ENCODE peak calls at places on chromosome 10, in four cellular contexts. A is epithelial cell of esophagus, R is adrenal gland, L is hepatocyte. N is an unnamed sample.

GRCh38 chr10:119246862-119247549 is 39.6 kb downstream of the GRK5 start:
- DNase-seq in A (peak; percentile 74), R (no peak), L (no peak), N (peak; percentile 38)

GRCh38 chr10:2351566-2351965 is 614.2 kb upstream of the ADARB2 start:
- DNase-seq in A (no peak), R (no peak), L (no peak), N (no peak)

GRCh38 chr10:72292223-72292691 is 18.5 kb downstream of the DDIT4 start:
- DNase-seq in A (peak; percentile 99), R (no peak), L (peak; percentile 64), N (no peak)

GRCh38 chr10:16360001-16360400 is 76.8 kb upstream of the PTER start:
- DNase-seq in A (peak; percentile 51), R (no peak), L (peak; percentile 8), N (no peak)

GRCh38 chr10:17237915-17238444 is 9.9 kb downstream of the VIM start:
- DNase-seq in A (no peak), R (no peak), L (no peak), N (no peak)

GRCh38 chr10:77251297-77252013 is 386.2 kb downstream of the KCNMA1 start:
- DNase-seq in A (peak; percentile 56), R (peak; percentile 27), L (peak; percentile 64), N (no peak)

GRCh38 chr10:122296363-122297120 is 25.4 kb downstream of the BTBD16 start:
- DNase-seq in A (no peak), R (no peak), L (no peak), N (no peak)

GRCh38 chr10:5511231-5511884 is 12.0 kb upstream of the CALML5 start:
- DNase-seq in A (no peak), R (no peak), L (no peak), N (no peak)

GRCh38 chr10:126956712-126957108 is 51.5 kb downstream of the DOCK1 start:
- DNase-seq in A (no peak), R (no peak), L (no peak), N (no peak)

GRCh38 chr10:44310762-44311562 is 73.9 kb downstream of the CXCL12 start:
- DNase-seq in A (no peak), R (peak; percentile 79), L (peak; percentile 93), N (peak; percentile 91)

GRCh38 chr10:88707429-88708110 is 1.5 kb downstream of the LIPK start:
- DNase-seq in A (peak; percentile 93), R (no peak), L (no peak), N (no peak)

GRCh38 chr10:127535802-127536515 is 13.2 kb upstream of the NPS start:
- DNase-seq in A (no peak), R (no peak), L (no peak), N (no peak)

GRCh38 chr10:31584098-31584631 is 265.1 kb downstream of the ZEB1 start:
- DNase-seq in A (no peak), R (no peak), L (no peak), N (no peak)

GRCh38 chr10:4982764-4983226 is 19.6 kb downstream of the AKR1C1 start:
- DNase-seq in A (peak; percentile 57), R (no peak), L (peak; percentile 32), N (no peak)

GRCh38 chr10:101778781-101779543 is 3.0 kb upstream of the FGF8 start:
- DNase-seq in A (peak; percentile 54), R (peak; percentile 25), L (peak; percentile 72), N (no peak)

GRCh38 chr10:32340596-32341180 is 6.3 kb downstream of the EPC1 start:
- DNase-seq in A (no peak), R (no peak), L (no peak), N (no peak)

GRCh38 chr10:88472540-88472939 is 110.6 kb downstream of the RNLS start:
- DNase-seq in A (no peak), R (no peak), L (no peak), N (no peak)

GRCh38 chr10:79488870-79489269 is 23.5 kb upstream of the EIF5AL1 start:
- DNase-seq in A (no peak), R (no peak), L (no peak), N (no peak)

GRCh38 chr10:116124777-116125176 is 148.2 kb downstream of the GFRA1 start:
- DNase-seq in A (no peak), R (no peak), L (no peak), N (no peak)

GRCh38 chr10:18298256-18298655 is 158.0 kb downstream of the CACNB2 start:
- DNase-seq in A (no peak), R (no peak), L (no peak), N (no peak)

GRCh38 chr10:3111626-3112220 is 44.4 kb downstream of the PFKP start:
- DNase-seq in A (no peak), R (peak; percentile 69), L (no peak), N (no peak)

GRCh38 chr10:28768227-28768626 is 90.9 kb downstream of the BAMBI start:
- DNase-seq in A (no peak), R (no peak), L (no peak), N (no peak)

GRCh38 chr10:3972460-3973366 is 187.7 kb upstream of the KLF6 start:
- DNase-seq in A (no peak), R (no peak), L (no peak), N (no peak)

GRCh38 chr10:89373916-89374711 is 3.7 kb upstream of the IFIT1B start:
- DNase-seq in A (peak; percentile 81), R (peak; percentile 97), L (peak; percentile 69), N (peak; percentile 89)

GRCh38 chr10:97361050-97361901 is 26.7 kb upstream of the FRAT2 start:
- DNase-seq in A (no peak), R (no peak), L (no peak), N (no peak)

GRCh38 chr10:106278385-106278784 is 886.1 kb downstream of the SORCS1 start:
- DNase-seq in A (no peak), R (no peak), L (peak; percentile 11), N (no peak)

GRCh38 chr10:34670101-34670500 is 145.0 kb downstream of the PARD3 start:
- DNase-seq in A (no peak), R (no peak), L (no peak), N (no peak)

GRCh38 chr10:94803307-94803706 is 40.8 kb downstream of the CYP2C19 start:
- DNase-seq in A (no peak), R (no peak), L (no peak), N (no peak)

GRCh38 chr10:103854687-103855423 is 521 bp downstream of the SH3PXD2A start:
- DNase-seq in A (no peak), R (no peak), L (peak; percentile 56), N (peak; percentile 72)

GRCh38 chr10:59903871-59904270 is 2.5 kb downstream of the CCDC6 start:
- DNase-seq in A (no peak), R (no peak), L (no peak), N (no peak)

GRCh38 chr10:84135836-84136235 is 3.5 kb upstream of the GHITM start:
- DNase-seq in A (peak; percentile 14), R (no peak), L (peak; percentile 54), N (no peak)

GRCh38 chr10:45514283-45515270 is 140.6 kb downstream of the ALOX5 start:
- DNase-seq in A (peak; percentile 92), R (no peak), L (no peak), N (no peak)

GRCh38 chr10:79104264-79104954 is 35.6 kb downstream of the ZMIZ1 start:
- DNase-seq in A (no peak), R (peak; percentile 92), L (no peak), N (peak; percentile 75)

GRCh38 chr10:8233832-8234259 is 179.4 kb downstream of the GATA3 start:
- DNase-seq in A (no peak), R (no peak), L (no peak), N (no peak)

GRCh38 chr10:3173173-3173878 is 744 bp upstream of the PITRM1 start:
- DNase-seq in A (peak; percentile 98), R (no peak), L (no peak), N (no peak)

GRCh38 chr10:130782467-130782866 is 529.1 kb downstream of the TCERG1L start:
- DNase-seq in A (no peak), R (no peak), L (no peak), N (no peak)
- TF ChIP-seq CTCF in A (no peak), R (no peak), L (no peak), N (no peak)

DNA sequence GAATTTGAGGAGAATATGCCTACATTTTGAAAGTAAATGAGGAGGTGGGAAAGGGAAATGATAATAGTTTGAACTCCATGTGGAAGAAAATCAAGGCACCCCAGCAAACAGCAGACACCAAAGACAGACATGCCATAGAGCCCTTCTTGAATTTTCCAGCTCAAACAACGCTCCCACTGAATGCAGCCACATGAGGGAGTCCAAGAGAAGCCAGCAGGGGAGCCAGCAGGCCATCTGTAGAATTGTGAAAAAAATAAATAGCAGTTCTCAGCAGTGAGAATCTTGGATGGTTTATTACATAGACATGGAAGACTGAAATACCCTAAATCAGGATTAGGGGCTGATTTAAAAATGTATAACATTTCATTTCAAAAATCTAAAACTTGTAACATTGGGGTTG is 1567.3 kb upstream of the LRRTM3 start:
- DNase-seq in A (peak; percentile 35), R (no peak), L (peak; percentile 58), N (no peak)
- TF ChIP-seq CTCF in A (peak; percentile 80), R (no peak), L (peak; percentile 62), N (no peak)

DNA sequence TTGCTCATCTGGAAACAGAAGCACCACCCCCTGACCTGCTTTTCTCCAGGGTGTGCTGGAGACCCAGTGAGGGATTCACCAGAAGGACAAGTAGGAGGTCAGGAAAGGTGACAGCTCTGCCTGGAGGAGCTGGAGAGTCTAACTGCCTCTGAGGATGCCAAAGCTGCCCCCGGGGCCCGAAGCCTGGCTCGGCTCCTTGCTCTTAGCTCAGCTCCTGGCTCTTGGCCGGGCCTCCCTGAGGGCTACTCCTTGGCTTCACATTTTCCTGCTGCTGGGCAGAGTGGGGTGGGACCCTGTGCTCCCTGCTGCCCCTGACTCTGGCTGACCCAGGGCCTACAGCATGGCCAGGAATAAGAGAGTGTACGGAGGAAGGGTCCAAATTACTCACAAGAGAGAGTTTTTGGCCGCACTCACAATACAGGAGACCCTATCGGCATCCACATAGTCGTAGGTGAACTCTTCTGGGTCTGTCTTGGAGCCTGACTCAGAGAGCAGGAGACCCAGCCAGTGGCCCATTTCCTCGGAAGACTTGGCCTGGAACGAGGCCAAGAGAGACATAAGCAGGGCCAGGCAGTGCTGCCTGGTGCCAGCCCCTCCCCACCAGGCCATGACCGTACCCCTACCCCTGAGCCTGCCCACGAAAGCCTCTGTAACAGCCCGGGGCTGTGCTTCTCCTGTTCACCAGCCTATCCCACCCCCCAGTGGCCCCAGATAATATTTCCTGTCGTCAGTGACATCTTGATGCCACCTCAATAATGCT is 63.1 kb downstream of the VWA2 start:
- DNase-seq in A (no peak), R (no peak), L (no peak), N (peak; percentile 48)
- TF ChIP-seq CTCF in A (no peak), R (no peak), L (no peak), N (no peak)

GRCh38 chr10:74738543-74738942 is 87.9 kb upstream of the KAT6B start:
- DNase-seq in A (no peak), R (no peak), L (no peak), N (no peak)

GRCh38 chr10:74745449-74745848 is 81.0 kb upstream of the KAT6B start:
- DNase-seq in A (no peak), R (no peak), L (no peak), N (no peak)

GRCh38 chr10:74738985-74739567 is 87.3 kb upstream of the KAT6B start:
- DNase-seq in A (peak; percentile 20), R (no peak), L (no peak), N (no peak)

GRCh38 chr10:74746813-74747212 is 79.6 kb upstream of the KAT6B start:
- DNase-seq in A (no peak), R (no peak), L (no peak), N (no peak)

DNA sequence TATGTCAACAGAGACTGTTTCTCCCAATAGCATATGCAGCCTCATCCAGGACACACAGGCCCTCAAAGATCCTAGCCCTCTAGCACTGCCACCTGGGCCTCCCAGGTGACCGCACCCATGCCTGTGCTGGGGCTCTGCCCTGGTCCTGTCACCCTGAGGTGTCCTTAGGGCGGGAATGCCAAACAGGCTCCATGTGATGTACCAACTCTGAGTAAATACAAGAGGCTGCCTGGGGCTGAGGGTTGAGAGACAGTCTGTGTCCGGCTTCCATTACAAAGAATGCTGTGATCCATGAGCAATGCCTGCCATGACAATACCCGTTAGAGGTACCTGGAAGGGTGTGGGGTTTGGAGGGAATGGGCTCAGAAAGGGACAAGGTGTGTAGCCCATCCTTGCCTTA is 83.0 kb upstream of the KAT6B start:
- DNase-seq in A (peak; percentile 18), R (no peak), L (no peak), N (no peak)
- TF ChIP-seq CTCF in A (no peak), R (no peak), L (no peak), N (no peak)